ENCODE peak calls at places on chromosomes 4 and X, in nine cellular contexts. R, O, G, A, C, K, P, D and W are unnamed samples.

GRCh38 chr4:4480685-4481393 is 61.0 kb downstream of the STX18 start:
- DNase-seq in R (no peak), G (no peak), P (no peak), C (no peak), O (peak; percentile 51), K (no peak), D (no peak), A (no peak), W (no peak)

GRCh38 chr4:85398276-85398675 is 76.7 kb upstream of the ARHGAP24 start:
- DNase-seq in A (no peak), G (no peak), C (no peak), R (no peak), K (no peak), D (no peak), P (no peak), O (peak; percentile 87), W (no peak)

GRCh38 chr4:168076989-168077725 is 15.2 kb upstream of the ANXA10 start:
- DNase-seq in C (peak; percentile 36), K (peak; percentile 43), G (peak; percentile 60), O (peak; percentile 93), D (peak; percentile 75), R (peak; percentile 78), A (no peak), P (no peak), W (no peak)

GRCh38 chrX:65596270-65596669 is 61.7 kb upstream of the LAS1L start:
- DNase-seq in R (no peak), P (no peak), K (no peak), A (no peak), C (no peak), G (peak; percentile 62), O (peak; percentile 44), D (no peak), W (no peak)

GRCh38 chr4:23945521-23946017 is 55.7 kb upstream of the PPARGC1A start:
- DNase-seq in K (no peak), D (no peak), R (no peak), G (peak; percentile 78), C (no peak), P (no peak), O (peak; percentile 38), A (no peak), W (peak; percentile 85)

GRCh38 chr4:112732142-112732541 is 95.2 kb downstream of the LARP7 start:
- DNase-seq in D (no peak), C (no peak), O (no peak), P (no peak), G (no peak), A (no peak), K (no peak), R (no peak), W (no peak)

GRCh38 chrX:110055616-110056015 is 52.7 kb downstream of the TMEM164 start:
- DNase-seq in K (no peak), O (no peak), C (no peak), G (no peak), A (no peak), P (no peak), R (no peak), D (no peak), W (no peak)

GRCh38 chrX:7316887-7317286 is 168.9 kb upstream of the PUDP start:
- DNase-seq in G (no peak), R (no peak), A (no peak), K (no peak), O (no peak), P (no peak), D (no peak), C (no peak), W (no peak)

GRCh38 chrX:32153586-32153985 is 1057.8 kb downstream of the DMD start:
- DNase-seq in G (no peak), O (no peak), C (no peak), K (no peak), P (no peak), A (no peak), R (no peak), D (no peak), W (no peak)

GRCh38 chrX:124421898-124422622 is 75.7 kb downstream of the SH2D1A start:
- DNase-seq in R (no peak), K (no peak), G (peak; percentile 1), P (no peak), C (no peak), A (no peak), O (no peak), D (peak; percentile 8), W (no peak)

GRCh38 chr4:26174033-26174432 is 146.8 kb upstream of the RBPJ start:
- DNase-seq in C (no peak), D (no peak), A (no peak), O (no peak), G (no peak), P (no peak), R (no peak), K (no peak), W (no peak)

GRCh38 chr4:81676552-81676951 is 204.8 kb upstream of the RASGEF1B start:
- DNase-seq in K (no peak), D (no peak), C (no peak), P (no peak), R (no peak), G (no peak), O (peak; percentile 40), A (no peak), W (no peak)

GRCh38 chr4:135418353-135418752 is 1216.8 kb upstream of the PABPC4L start:
- DNase-seq in C (no peak), R (peak; percentile 5), G (peak; percentile 23), P (no peak), K (no peak), D (peak; percentile 70), A (no peak), O (peak; percentile 4), W (no peak)

GRCh38 chr4:54553001-54553400 is 104.8 kb upstream of the KIT start:
- DNase-seq in P (no peak), A (no peak), C (no peak), G (peak; percentile 28), O (no peak), R (no peak), D (no peak), K (no peak), W (no peak)

GRCh38 chr4:1330761-1331590 is 16.0 kb upstream of the UVSSA start:
- DNase-seq in C (no peak), D (no peak), A (peak; percentile 59), K (no peak), P (no peak), R (no peak), O (no peak), G (no peak), W (no peak)

GRCh38 chr4:150828159-150828558 is 186.9 kb downstream of the LRBA start:
- DNase-seq in R (no peak), D (no peak), G (no peak), O (no peak), A (no peak), C (no peak), K (no peak), P (no peak), W (no peak)

GRCh38 chr4:105147226-105148151 is 813 bp downstream of the TET2 start:
- DNase-seq in R (peak; percentile 36), P (no peak), O (peak; percentile 54), A (peak; percentile 56), K (peak; percentile 16), G (peak; percentile 27), C (no peak), D (peak; percentile 74), W (no peak)

GRCh38 chrX:118117069-118117405 is 427 bp upstream of the KLHL13 start:
- DNase-seq in O (no peak), P (no peak), K (no peak), C (no peak), D (no peak), R (no peak), G (no peak), A (no peak), W (peak; percentile 72)

GRCh38 chr4:147003956-147004580 is 58.4 kb upstream of the TTC29 start:
- DNase-seq in D (peak; percentile 64), O (no peak), K (no peak), R (no peak), G (no peak), A (no peak), C (peak; percentile 56), P (no peak), W (no peak)

GRCh38 chrX:1094934-1095333 is 117.5 kb downstream of the CRLF2 start:
- DNase-seq in C (no peak), P (no peak), K (no peak), D (no peak), R (no peak), G (no peak), A (no peak), O (no peak), W (no peak)

GRCh38 chr4:107619065-107619464 is 101.0 kb downstream of the PAPSS1 start:
- DNase-seq in R (peak; percentile 88), O (peak; percentile 89), P (no peak), D (no peak), K (no peak), C (no peak), G (peak; percentile 68), A (no peak), W (no peak)

GRCh38 chrX:73448379-73448778 is 1.5 kb downstream of the CDX4 start:
- DNase-seq in K (no peak), P (no peak), O (no peak), G (no peak), R (no peak), D (peak; percentile 24), C (no peak), A (no peak), W (no peak)

GRCh38 chr4:56210397-56210796 is 176.9 kb downstream of the AASDH start:
- DNase-seq in A (no peak), O (no peak), P (no peak), G (no peak), D (peak; percentile 55), K (no peak), C (peak; percentile 10), R (no peak), W (no peak)

GRCh38 chr4:81021526-81021944 is 9.0 kb upstream of the BMP3 start:
- DNase-seq in R (no peak), K (no peak), O (no peak), D (no peak), G (no peak), P (no peak), A (no peak), C (no peak), W (no peak)

GRCh38 chrX:28946846-28947245 is 359.6 kb downstream of the IL1RAPL1 start:
- DNase-seq in G (peak; percentile 0), R (no peak), P (no peak), D (no peak), K (no peak), O (peak; percentile 3), A (no peak), C (no peak), W (no peak)

GRCh38 chrX:75887833-75888232 is 102.8 kb upstream of the MAGEE2 start:
- DNase-seq in G (no peak), R (no peak), A (no peak), D (peak; percentile 1), C (no peak), O (no peak), P (no peak), K (no peak), W (no peak)

GRCh38 chr4:135804785-135805184 is 1603.2 kb upstream of the PABPC4L start:
- DNase-seq in C (no peak), G (no peak), K (no peak), R (no peak), O (no peak), A (no peak), D (no peak), P (no peak), W (no peak)

GRCh38 chrX:68443155-68443868 is 10.0 kb upstream of the OPHN1 start:
- DNase-seq in K (no peak), A (no peak), P (no peak), C (no peak), D (no peak), O (no peak), R (no peak), G (peak; percentile 37), W (no peak)

GRCh38 chr4:104490770-104491395 is 3.8 kb downstream of the CXXC4 start:
- DNase-seq in P (no peak), D (peak; percentile 56), R (peak; percentile 81), K (peak; percentile 94), O (peak; percentile 28), C (no peak), G (peak; percentile 36), A (peak; percentile 85), W (no peak)

GRCh38 chr4:98996056-98996941 is 778 bp downstream of the METAP1 start:
- DNase-seq in K (peak; percentile 50), C (no peak), R (no peak), O (peak; percentile 30), A (no peak), D (peak; percentile 31), P (no peak), G (peak; percentile 22), W (peak; percentile 67)

GRCh38 chr4:147332101-147332500 is 148.8 kb upstream of the EDNRA start:
- DNase-seq in G (no peak), D (no peak), R (no peak), A (no peak), O (peak; percentile 84), K (no peak), C (no peak), P (no peak), W (no peak)